ENCODE peak calls at places on chromosomes 7 and 10, in nine cellular contexts. S, R, H, X, A, M, K, L and I are unnamed samples.

GRCh38 chr7:101547916-101548599 is 81.0 kb downstream of the MYL10 start:
- DNase-seq in L (no peak), A (peak), X (no peak), S (no peak), K (no peak), R (no peak), H (no peak), M (no peak), I (no peak)

GRCh38 chr10:51915031-51915542 is 215.7 kb upstream of the CSTF2T start:
- DNase-seq in S (no peak), L (no peak), X (no peak), A (no peak), M (no peak), H (no peak), R (no peak), K (no peak), I (no peak)

GRCh38 chr7:149468208-149468607 is 7.3 kb upstream of the ZNF777 start:
- DNase-seq in L (no peak), S (no peak), X (no peak), A (no peak), M (no peak), K (no peak), R (no peak), H (no peak), I (no peak)

GRCh38 chr10:30697806-30698205 is 68.3 kb upstream of the LYZL2 start:
- DNase-seq in X (no peak), H (no peak), K (no peak), S (no peak), R (no peak), L (no peak), A (no peak), M (no peak), I (no peak)

GRCh38 chr7:94391716-94392390 is 2.8 kb upstream of the COL1A2 start:
- DNase-seq in L (no peak), S (peak), K (no peak), M (no peak), R (peak), X (no peak), A (no peak), H (peak), I (no peak)

GRCh38 chr7:44622342-44623151 is 16.1 kb downstream of the OGDH start:
- DNase-seq in M (no peak), K (no peak), H (no peak), L (no peak), S (no peak), R (no peak), X (peak), A (no peak), I (no peak)

GRCh38 chr7:82057476-82057875 is 287.6 kb upstream of the HGF start:
- DNase-seq in S (no peak), X (no peak), L (no peak), M (no peak), R (no peak), A (no peak), K (no peak), H (no peak), I (no peak)

GRCh38 chr7:82185443-82185842 is 258.1 kb downstream of the CACNA2D1 start:
- DNase-seq in K (no peak), L (no peak), A (no peak), R (no peak), S (no peak), X (no peak), H (no peak), M (no peak), I (no peak)

GRCh38 chr10:133309720-133310398 is 1.1 kb downstream of the ZNF511 start:
- DNase-seq in S (peak), K (no peak), R (no peak), A (peak), M (no peak), L (peak), H (peak), X (peak), I (peak)

GRCh38 chr7:106756071-106756470 is 95.1 kb upstream of the CCDC71L start:
- DNase-seq in R (no peak), L (no peak), M (no peak), A (no peak), S (no peak), X (no peak), K (no peak), H (no peak), I (no peak)

GRCh38 chr7:106750773-106751172 is 89.8 kb upstream of the CCDC71L start:
- DNase-seq in M (no peak), X (no peak), K (no peak), S (no peak), A (no peak), H (no peak), L (no peak), R (no peak), I (no peak)

GRCh38 chr7:106756884-106757283 is 95.9 kb upstream of the CCDC71L start:
- DNase-seq in H (no peak), K (no peak), S (no peak), M (no peak), A (no peak), L (no peak), X (no peak), R (no peak), I (no peak)

GRCh38 chr7:106755641-106756040 is 94.7 kb upstream of the CCDC71L start:
- DNase-seq in M (no peak), S (no peak), L (no peak), H (no peak), R (no peak), A (no peak), X (no peak), K (no peak), I (no peak)

DNA sequence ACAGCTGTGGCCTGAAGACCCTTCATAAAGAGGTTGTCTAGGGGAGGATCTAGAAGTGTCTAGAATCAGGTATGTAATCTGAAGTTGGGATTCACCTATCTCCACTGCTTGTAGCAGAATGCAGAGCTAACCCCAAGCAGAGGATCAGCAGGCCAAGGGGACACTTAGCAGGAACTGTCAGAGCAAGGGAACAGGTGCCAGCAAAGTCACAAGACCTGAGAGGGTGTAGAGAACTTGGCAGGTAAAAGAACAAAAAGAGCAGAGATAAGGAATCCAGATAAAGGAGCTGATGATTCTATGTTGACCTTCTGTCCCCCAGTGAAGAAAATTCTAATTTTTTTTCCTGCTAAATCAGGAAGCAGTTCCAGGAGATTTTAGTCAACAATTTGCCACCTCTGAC is 91.4 kb upstream of the CCDC71L start:
- DNase-seq in M (no peak), H (no peak), S (no peak), K (no peak), L (peak), R (no peak), X (no peak), A (peak), I (no peak)
- H3K27ac ChIP-seq in M (no peak), H (no peak), S (no peak), K (no peak), L (peak), R (no peak), X (no peak), A (no peak), I (no peak)

DNA sequence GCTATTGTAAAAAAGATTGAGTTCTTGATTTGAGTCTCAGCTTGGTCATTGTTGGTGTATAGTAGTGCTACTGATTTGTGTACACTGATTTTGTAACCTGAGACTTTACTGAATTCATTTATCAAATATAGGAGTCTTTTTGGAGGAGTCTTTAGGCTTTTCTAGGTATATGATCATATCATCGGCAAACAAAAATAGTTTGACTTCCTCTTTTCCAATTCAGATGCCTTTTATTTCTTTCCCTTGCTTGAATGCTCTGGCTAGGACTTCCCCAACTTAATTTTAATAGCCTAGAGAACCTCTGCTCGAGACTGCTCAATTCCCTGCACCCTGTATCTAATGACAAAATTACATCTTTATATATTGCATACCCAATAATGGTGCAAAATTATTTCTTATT is 154.4 kb downstream of the CCDC7 start:
- DNase-seq in H (no peak), M (no peak), R (no peak), A (no peak), S (no peak), L (no peak), X (no peak), K (no peak), I (no peak)
- TF ChIP-seq CTCF in H (no peak), M (no peak), R (no peak), A (no peak), S (no peak), L (no peak), X (no peak), K (no peak), I (no peak)

GRCh38 chr10:114340816-114341215 is 63.5 kb downstream of the AFAP1L2 start:
- DNase-seq in S (no peak), A (no peak), X (no peak), R (no peak), M (no peak), L (peak), K (no peak), H (peak), I (no peak)

GRCh38 chr10:114335614-114336013 is 68.7 kb downstream of the AFAP1L2 start:
- DNase-seq in S (no peak), H (no peak), R (no peak), L (no peak), X (no peak), M (no peak), K (no peak), A (no peak), I (no peak)

GRCh38 chr10:114334301-114334700 is 70.0 kb downstream of the AFAP1L2 start:
- DNase-seq in S (no peak), A (no peak), X (no peak), H (no peak), K (no peak), M (no peak), R (no peak), L (peak), I (no peak)

GRCh38 chr10:114337510-114338462 is 66.5 kb downstream of the AFAP1L2 start:
- DNase-seq in X (no peak), L (no peak), S (no peak), R (peak), K (no peak), H (no peak), M (no peak), A (no peak), I (no peak)

DNA sequence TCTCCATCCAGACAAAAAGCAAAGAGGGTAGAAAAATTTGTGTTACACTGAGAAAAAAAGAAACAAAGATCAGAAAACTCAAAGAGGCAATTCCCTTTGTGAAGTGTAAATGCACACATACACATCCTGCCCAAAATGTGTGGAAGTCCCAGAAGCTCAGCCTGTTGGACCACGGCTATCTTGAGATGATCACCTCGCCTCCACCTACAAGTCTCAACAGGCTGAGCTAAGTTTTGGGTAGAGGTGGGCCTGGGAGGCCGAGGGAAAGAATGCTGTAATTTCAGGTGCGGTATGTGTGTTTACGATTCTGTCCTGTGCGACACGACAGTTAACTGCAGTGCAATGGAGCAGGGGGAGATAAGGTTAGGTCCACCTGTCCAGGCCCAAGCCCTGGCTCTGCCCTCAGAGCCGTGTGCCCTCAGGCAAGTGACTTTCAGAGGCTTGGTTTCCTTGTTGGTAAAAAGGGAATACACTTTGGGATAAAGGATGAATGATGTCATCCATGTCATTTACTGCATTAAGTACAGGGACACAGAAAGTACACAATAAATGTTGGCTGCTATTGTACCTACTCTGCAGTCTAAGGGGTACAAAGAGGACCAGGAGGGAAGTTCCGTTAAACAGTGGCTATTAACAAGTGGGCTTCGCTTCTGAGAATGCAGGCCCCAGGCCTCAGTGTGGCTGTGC is 67.3 kb downstream of the AFAP1L2 start:
- DNase-seq in K (no peak), A (no peak), X (no peak), S (no peak), R (no peak), M (no peak), H (no peak), L (no peak), I (no peak)
- H3K27ac ChIP-seq in K (no peak), A (no peak), X (no peak), S (no peak), R (no peak), M (no peak), H (no peak), L (peak), I (no peak)

GRCh38 chr10:50624866-50625491 is 1.2 kb upstream of the SGMS1 start:
- DNase-seq in M (peak), A (peak), X (peak), S (no peak), L (peak), K (peak), R (peak), H (peak), I (peak)
- TF ChIP-seq CTCF in M (peak), A (peak), X (peak), S (peak), L (peak), K (peak), R (peak), H (peak), I (peak)

DNA sequence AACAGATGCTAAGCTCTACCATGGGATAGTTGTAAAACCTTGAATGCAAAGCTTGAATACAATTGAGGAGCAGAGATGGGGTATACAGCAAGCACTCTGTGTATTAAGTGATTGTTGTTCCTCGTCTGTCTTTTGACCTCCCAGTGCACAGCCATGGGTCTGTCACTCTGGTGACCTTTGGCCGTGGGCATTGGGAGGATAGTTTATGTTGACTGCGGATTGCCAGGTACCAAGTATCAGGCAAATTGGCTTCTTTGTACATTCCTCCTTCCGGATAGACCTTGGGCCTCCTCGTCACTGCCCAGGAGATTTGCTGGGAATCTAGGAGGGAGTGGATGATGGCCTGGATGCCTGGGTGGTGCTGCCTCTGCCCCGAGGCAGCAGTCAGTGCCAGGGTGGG is 86.0 kb downstream of the GRK5 start:
- DNase-seq in H (no peak), S (no peak), A (no peak), L (no peak), M (no peak), R (no peak), X (no peak), K (no peak), I (no peak)
- H3K27ac ChIP-seq in H (peak), S (no peak), A (no peak), L (no peak), M (no peak), R (no peak), X (no peak), K (no peak), I (no peak)

DNA sequence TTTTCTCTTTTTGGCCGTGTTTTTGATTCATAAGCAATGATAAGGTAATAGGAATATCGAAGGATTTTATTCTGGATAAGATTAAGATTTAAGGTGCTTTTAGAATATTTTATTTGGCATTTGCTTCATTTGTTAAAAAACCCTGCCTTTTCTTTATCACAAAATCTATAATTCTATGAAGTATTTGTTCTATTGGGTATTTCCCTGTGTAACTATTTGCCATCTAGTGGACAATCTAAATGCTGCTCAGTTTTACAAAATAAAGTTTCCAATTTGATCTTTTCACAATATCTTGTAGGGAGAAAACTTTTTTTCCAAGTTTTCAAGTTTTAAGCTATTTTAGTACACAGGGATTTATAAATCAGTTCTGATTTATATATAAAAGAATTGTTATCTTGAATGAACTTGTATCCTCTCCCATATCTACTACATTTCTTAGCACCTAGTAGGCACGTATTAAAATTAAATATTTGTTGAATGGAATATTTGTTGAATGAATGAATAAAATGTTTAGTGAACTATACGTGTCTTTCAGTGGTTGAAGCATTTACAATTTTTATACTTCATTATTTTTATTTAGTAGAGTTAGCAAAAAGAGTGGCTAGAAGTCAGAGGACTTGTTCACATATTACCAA is 26.5 kb downstream of the ANKRD7 start:
- DNase-seq in R (no peak), M (no peak), H (no peak), K (no peak), S (no peak), L (no peak), X (no peak), A (no peak), I (no peak)
- TF ChIP-seq CTCF in R (peak), M (peak), H (no peak), K (no peak), S (no peak), L (no peak), X (no peak), A (no peak), I (no peak)